ENCODE peak calls at places on chromosomes 3 and 15, in five cellular contexts. J is GM12891, O is ovary, A is GM12892, V is HCT116. C is an unnamed sample.

GRCh38 chr3:100891827-100892226 is 101.4 kb downstream of the ABI3BP start:
- DNase-seq in J (no peak), O (no peak), A (no peak), V (no peak), C (no peak)

GRCh38 chr3:159170436-159171003 is 368.7 kb downstream of the MFSD1 start:
- DNase-seq in J (no peak), O (no peak), A (no peak), V (no peak), C (no peak)

GRCh38 chr15:27855137-27855536 is 244.0 kb downstream of the OCA2 start:
- DNase-seq in J (no peak), O (no peak), A (no peak), V (no peak), C (no peak)

GRCh38 chr3:14920536-14920935 is 26.8 kb upstream of the NR2C2 start:
- DNase-seq in J (no peak), O (no peak), A (no peak), V (no peak), C (no peak)

GRCh38 chr15:32818758-32819405 is 101.1 kb downstream of the GREM1 start:
- DNase-seq in J (no peak), O (no peak), A (no peak), V (no peak), C (no peak)

GRCh38 chr3:151816091-151816604 is 2.2 kb downstream of the AADAC start:
- DNase-seq in J (no peak), O (peak), A (no peak), V (no peak), C (no peak)

GRCh38 chr15:29914441-29915053 is 92.3 kb upstream of the TJP1 start:
- DNase-seq in J (no peak), O (no peak), A (no peak), V (no peak), C (no peak)

GRCh38 chr15:31145271-31145911 is 43.9 kb upstream of the TRPM1 start:
- DNase-seq in J (no peak), O (no peak), A (no peak), V (no peak), C (no peak)

GRCh38 chr3:24220859-24221657 is 273.6 kb downstream of the THRB start:
- DNase-seq in J (no peak), O (no peak), A (no peak), V (no peak), C (peak)

GRCh38 chr15:76146808-76147207 is 87.0 kb downstream of the TMEM266 start:
- DNase-seq in J (no peak), O (no peak), A (no peak), V (no peak), C (no peak)

GRCh38 chr15:63504979-63505841 is 817 bp downstream of the USP3 start:
- DNase-seq in J (no peak), O (peak), A (no peak), V (no peak), C (peak)
- TF ChIP-seq POLR2A in J (no peak), O (no peak), A (no peak), V (no peak), C (no peak)

DNA sequence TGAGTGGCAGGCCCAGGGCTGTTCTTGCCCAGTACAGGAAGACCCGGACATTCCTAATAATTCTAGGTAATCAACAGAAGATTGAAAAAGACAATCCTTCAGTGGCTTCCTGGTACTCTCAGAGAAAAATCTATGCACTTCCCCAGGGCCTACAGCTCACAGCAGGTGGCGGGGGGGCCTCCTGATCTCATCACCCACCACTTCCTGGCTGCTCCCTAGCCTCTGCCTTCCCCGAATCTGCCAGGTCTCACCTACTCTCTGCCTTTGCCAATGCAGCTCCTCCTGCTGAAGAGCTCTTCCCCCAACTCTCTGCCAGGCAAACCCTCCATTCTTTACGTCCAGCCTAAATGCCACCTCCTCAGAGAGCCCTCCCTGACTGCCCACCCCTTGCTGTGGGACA is 37.5 kb downstream of the EHD4 start:
- DNase-seq in J (no peak), O (no peak), A (no peak), V (no peak), C (no peak)
- TF ChIP-seq POLR2A in J (peak), O (no peak), A (peak), V (no peak), C (no peak)

GRCh38 chr3:126390751-126391150 is 4.0 kb upstream of the CFAP100 start:
- DNase-seq in J (no peak), O (no peak), A (no peak), V (no peak), C (no peak)

GRCh38 chr3:126390201-126390600 is 4.5 kb upstream of the CFAP100 start:
- DNase-seq in J (no peak), O (no peak), A (no peak), V (no peak), C (no peak)

GRCh38 chr3:126391631-126392030 is 3.1 kb upstream of the CFAP100 start:
- DNase-seq in J (no peak), O (no peak), A (no peak), V (no peak), C (no peak)

GRCh38 chr3:126389792-126390142 is 4.9 kb upstream of the CFAP100 start:
- DNase-seq in J (no peak), O (no peak), A (no peak), V (no peak), C (no peak)

DNA sequence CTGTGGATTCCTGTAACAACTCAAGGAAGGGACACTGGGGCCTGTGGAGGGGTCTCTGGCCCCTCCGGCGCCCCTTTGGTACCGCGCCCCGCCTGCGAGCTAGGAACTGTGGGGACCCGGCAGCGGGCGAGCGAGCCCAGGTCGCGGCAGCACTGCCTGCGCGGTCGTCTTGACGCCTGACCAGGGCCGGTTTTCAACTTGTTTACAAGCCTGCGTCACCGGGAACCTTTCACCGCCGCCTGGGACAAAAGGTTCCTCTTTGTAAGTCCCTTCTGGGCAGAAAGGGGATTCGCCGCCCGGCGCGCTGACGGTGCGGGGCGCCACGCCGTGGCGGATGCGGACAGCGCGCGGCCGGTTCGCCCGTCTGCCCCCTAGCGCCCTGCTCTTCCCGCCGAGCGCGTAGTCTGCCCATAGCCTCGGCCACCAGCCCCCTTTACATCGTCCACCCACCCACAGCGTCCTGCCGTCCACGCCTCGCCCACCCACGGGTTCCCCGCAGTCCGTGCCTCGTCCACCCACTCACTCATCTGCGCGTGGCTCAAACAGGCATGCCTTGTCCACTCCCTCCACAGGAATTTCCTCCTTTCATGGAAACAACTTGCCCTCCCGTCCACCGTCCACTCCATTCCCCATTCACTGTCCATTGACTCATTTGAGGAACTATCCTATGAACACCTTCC is 5.5 kb upstream of the CFAP100 start:
- DNase-seq in J (peak), O (peak), A (peak), V (peak), C (peak)
- TF ChIP-seq POLR2A in J (no peak), O (peak), A (no peak), V (no peak), C (peak)

DNA sequence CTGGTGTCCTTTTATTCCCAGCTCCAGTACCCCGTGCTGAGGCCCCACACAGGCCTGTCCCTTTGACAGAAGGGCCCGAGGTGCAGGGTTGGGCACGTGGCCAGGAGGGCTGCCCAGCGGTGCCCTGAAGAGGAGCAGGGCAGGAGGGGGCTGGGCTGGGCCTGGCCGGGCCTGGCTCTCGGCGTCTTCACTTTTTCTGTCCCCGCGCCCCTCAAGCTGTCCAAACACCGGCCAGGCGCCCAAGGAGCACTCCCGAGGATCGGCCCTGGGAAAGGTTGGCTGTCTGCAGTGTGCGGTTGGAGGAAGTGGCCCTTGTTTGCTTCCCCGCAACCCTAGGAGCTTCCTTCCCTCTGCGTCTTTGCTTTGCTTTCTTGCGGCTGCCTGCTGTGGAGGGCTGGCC is 84.1 kb downstream of the WNT7A start:
- DNase-seq in J (no peak), O (no peak), A (no peak), V (no peak), C (no peak)
- TF ChIP-seq POLR2A in J (no peak), O (no peak), A (no peak), V (no peak), C (no peak)

DNA sequence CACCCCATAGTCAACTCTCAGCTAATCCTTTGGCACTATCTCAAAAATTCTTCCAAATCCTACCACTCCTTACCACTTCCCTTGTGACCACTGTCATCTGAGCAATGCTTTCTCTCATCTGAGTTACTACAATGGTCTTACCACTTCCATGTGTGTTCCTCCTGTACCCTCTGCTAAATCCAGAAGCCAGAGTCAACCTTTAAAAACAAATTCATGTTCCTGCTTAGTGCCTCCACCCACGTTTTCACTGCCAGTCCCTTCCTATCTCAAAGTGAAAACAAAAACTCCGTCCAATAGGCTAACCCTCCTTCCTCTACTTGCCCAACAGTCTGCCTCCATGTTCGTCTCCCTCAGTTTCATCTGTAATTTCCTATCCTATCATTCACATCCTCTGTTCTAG is 109.0 kb downstream of the ADAMTS9 start:
- DNase-seq in J (no peak), O (no peak), A (no peak), V (no peak), C (no peak)
- TF ChIP-seq POLR2A in J (no peak), O (no peak), A (no peak), V (no peak), C (no peak)

GRCh38 chr3:49706456-49707112 is 12.9 kb downstream of the AMIGO3 start:
- DNase-seq in J (no peak), O (no peak), A (no peak), V (no peak), C (no peak)
- TF ChIP-seq POLR2A in J (no peak), O (no peak), A (no peak), V (no peak), C (no peak)

GRCh38 chr3:188948658-188949400 is 222.9 kb upstream of the TPRG1 start:
- DNase-seq in J (no peak), O (no peak), A (no peak), V (peak), C (peak)

GRCh38 chr3:188947983-188948657 is 223.7 kb upstream of the TPRG1 start:
- DNase-seq in J (no peak), O (peak), A (no peak), V (peak), C (peak)

GRCh38 chr3:188950006-188950405 is 221.8 kb upstream of the TPRG1 start:
- DNase-seq in J (no peak), O (no peak), A (no peak), V (no peak), C (no peak)

GRCh38 chr3:188947401-188947982 is 224.3 kb upstream of the TPRG1 start:
- DNase-seq in J (no peak), O (peak), A (no peak), V (peak), C (peak)

GRCh38 chr3:188950832-188951489 is 220.8 kb upstream of the TPRG1 start:
- DNase-seq in J (no peak), O (peak), A (no peak), V (peak), C (peak)
- TF ChIP-seq POLR2A in J (no peak), O (no peak), A (no peak), V (no peak), C (peak)

GRCh38 chr3:129278439-129278969 is at the start of gene HMCES:
- DNase-seq in J (peak), O (peak), A (peak), V (peak), C (peak)
- TF ChIP-seq POLR2A in J (no peak), O (peak), A (no peak), V (no peak), C (peak)

GRCh38 chr15:63969652-63970421 is 76.4 kb downstream of the DAPK2 start:
- DNase-seq in J (no peak), O (no peak), A (no peak), V (no peak), C (no peak)
- TF ChIP-seq POLR2A in J (no peak), O (no peak), A (no peak), V (no peak), C (no peak)

DNA sequence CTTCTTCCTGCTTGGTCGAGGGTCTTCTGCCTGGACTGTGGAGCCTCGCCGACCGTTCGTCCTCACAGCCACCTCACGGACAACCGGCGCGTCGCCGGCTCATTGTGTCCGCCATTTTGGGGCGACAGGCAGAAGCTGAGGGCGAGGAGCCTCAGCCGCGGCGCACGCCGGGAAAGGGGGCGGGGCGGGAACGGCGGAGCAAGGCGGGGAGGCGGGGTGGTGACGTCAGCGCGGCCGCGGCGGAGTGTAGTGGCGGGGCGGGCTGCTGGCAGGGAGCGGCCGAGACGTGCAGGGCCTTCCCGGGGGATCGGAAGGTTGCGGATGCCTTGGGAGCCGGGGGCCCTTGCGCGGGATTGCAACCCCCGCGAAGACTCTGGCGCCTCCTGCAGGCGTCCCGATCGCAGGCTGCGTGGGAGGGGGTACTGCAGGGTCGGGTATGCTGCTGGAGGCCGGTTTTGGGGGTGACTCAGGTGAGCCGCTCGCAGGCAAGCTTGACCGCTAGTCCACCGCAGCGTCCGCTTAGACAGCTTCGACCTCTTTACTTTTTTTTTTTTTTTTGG is at the start of gene WDR82:
- DNase-seq in J (peak), O (peak), A (peak), V (peak), C (peak)
- TF ChIP-seq POLR2A in J (peak), O (peak), A (peak), V (peak), C (peak)

C was measured in prostate gland.